ENCODE peak calls at places on chromosomes 6 and 20, in seven cellular contexts. A is naive B cell; G is Calu3; P is NCI-H1105; X is hepatocyte; I is activated CD8-positive, alpha-beta memory T cell treated with anti-CD3 and anti-CD28 coated beads for 1 hour; O is BJ. R is an unnamed sample.

GRCh38 chr6:43807228-43808061 is 37.4 kb downstream of the VEGFA start:
- DNase-seq in A (no peak), G (no peak), P (no peak), X (peak; percentile 70), I (no peak), O (no peak), R (no peak)

GRCh38 chr6:107621216-107621940 is 131.5 kb downstream of the SOBP start:
- DNase-seq in A (no peak), G (no peak), P (no peak), X (no peak), I (no peak), O (no peak), R (no peak)

GRCh38 chr6:107666084-107666981 is 157.8 kb downstream of the SCML4 start:
- DNase-seq in A (no peak), G (peak; percentile 68), P (no peak), X (peak; percentile 53), I (no peak), O (no peak), R (no peak)

GRCh38 chr6:10733151-10733715 is 10.4 kb downstream of the TMEM14C start:
- DNase-seq in A (no peak), G (no peak), P (no peak), X (peak; percentile 26), I (no peak), O (no peak), R (no peak)

GRCh38 chr6:64988148-64988547 is 718.9 kb downstream of the EYS start:
- DNase-seq in A (no peak), G (no peak), P (no peak), X (peak; percentile 19), I (no peak), O (no peak), R (no peak)

GRCh38 chr20:54111460-54111859 is 41.1 kb upstream of the BCAS1 start:
- DNase-seq in A (no peak), G (no peak), P (no peak), X (no peak), I (no peak), O (no peak), R (peak; percentile 9)

GRCh38 chr20:45893831-45894230 is 2.7 kb downstream of the CTSA start:
- DNase-seq in A (no peak), G (no peak), P (no peak), X (no peak), I (no peak), O (no peak), R (no peak)

GRCh38 chr6:5132741-5133140 is 47.6 kb downstream of the PPP1R3G start:
- DNase-seq in A (peak; percentile 41), G (no peak), P (no peak), X (peak; percentile 23), I (no peak), O (peak; percentile 45), R (peak; percentile 79)

GRCh38 chr6:97669191-97669651 is 386.2 kb upstream of the MMS22L start:
- DNase-seq in A (peak; percentile 0), G (no peak), P (no peak), X (peak; percentile 3), I (no peak), O (no peak), R (no peak)

GRCh38 chr6:163181666-163182180 is 232.8 kb upstream of the QKI start:
- DNase-seq in A (no peak), G (no peak), P (no peak), X (no peak), I (no peak), O (no peak), R (no peak)

GRCh38 chr20:54980321-54980960 is 505.0 kb downstream of the DOK5 start:
- DNase-seq in A (no peak), G (no peak), P (peak; percentile 10), X (peak; percentile 35), I (no peak), O (no peak), R (no peak)

GRCh38 chr6:12010635-12011275 is 1.4 kb upstream of the HIVEP1 start:
- DNase-seq in A (no peak), G (peak; percentile 38), P (peak; percentile 57), X (peak; percentile 81), I (no peak), O (no peak), R (peak; percentile 90)

GRCh38 chr6:49336514-49337131 is 126.4 kb downstream of the MMUT start:
- DNase-seq in A (no peak), G (no peak), P (no peak), X (peak; percentile 79), I (no peak), O (no peak), R (no peak)

GRCh38 chr20:10919549-10920140 is 245.8 kb upstream of the JAG1 start:
- DNase-seq in A (no peak), G (no peak), P (no peak), X (no peak), I (no peak), O (no peak), R (no peak)

GRCh38 chr6:326896-327537 is 34.7 kb downstream of the DUSP22 start:
- DNase-seq in A (no peak), G (no peak), P (no peak), X (no peak), I (no peak), O (no peak), R (peak; percentile 73)

GRCh38 chr6:18246205-18246604 is 18.1 kb downstream of the DEK start:
- DNase-seq in A (no peak), G (no peak), P (no peak), X (no peak), I (no peak), O (no peak), R (no peak)

GRCh38 chr20:48523191-48523757 is 304.5 kb downstream of the PREX1 start:
- DNase-seq in A (no peak), G (peak; percentile 58), P (no peak), X (peak; percentile 92), I (no peak), O (no peak), R (peak; percentile 11)

GRCh38 chr6:40352527-40353170 is 234.5 kb downstream of the LRFN2 start:
- DNase-seq in A (no peak), G (no peak), P (no peak), X (no peak), I (no peak), O (no peak), R (peak; percentile 26)

GRCh38 chr6:26271640-26272090 is 93.3 kb upstream of the BTN3A2 start:
- DNase-seq in A (no peak), G (no peak), P (no peak), X (no peak), I (no peak), O (no peak), R (no peak)

GRCh38 chr6:136657629-136658028 is 107.4 kb upstream of the MAP7 start:
- DNase-seq in A (no peak), G (no peak), P (no peak), X (peak; percentile 38), I (no peak), O (no peak), R (no peak)

GRCh38 chr6:158834675-158835385 is 15.7 kb upstream of the EZR start:
- DNase-seq in A (no peak), G (no peak), P (no peak), X (no peak), I (no peak), O (no peak), R (no peak)